ENCODE peak calls at places on chromosomes 6 and 20, in seven cellular contexts. Z is AG04450, Y is heart right ventricle, L is mesendoderm, C is HepG2, D is sigmoid colon, H is pancreas. G is an unnamed sample.
A peak's percentile ranks its signal among the peaks of the same experiment; 100 is the strongest.

GRCh38 chr6:105402981-105403935 is at the start of gene PREP:
- DNase-seq in Z (peak; percentile 44), Y (peak; percentile 81), L (peak; percentile 89), C (peak; percentile 67), D (peak; percentile 90), H (peak; percentile 94), G (peak; percentile 43)

GRCh38 chr6:38973178-38974057 is 75.2 kb upstream of the GLP1R start:
- DNase-seq in Z (peak; percentile 38), Y (peak; percentile 14), L (peak; percentile 68), C (peak; percentile 72), D (no peak), H (no peak), G (peak; percentile 88)

GRCh38 chr6:154821099-154821498 is 87.9 kb downstream of the SCAF8 start:
- DNase-seq in Z (no peak), Y (no peak), L (no peak), C (no peak), D (no peak), H (no peak), G (no peak)

GRCh38 chr20:50595988-50596693 is 86.0 kb downstream of the PTPN1 start:
- DNase-seq in Z (no peak), Y (no peak), L (peak; percentile 40), C (no peak), D (no peak), H (no peak), G (no peak)

GRCh38 chr6:90493332-90493731 is 93.5 kb downstream of the MAP3K7 start:
- DNase-seq in Z (no peak), Y (no peak), L (no peak), C (no peak), D (no peak), H (no peak), G (no peak)

GRCh38 chr20:55014766-55015165 is 539.4 kb downstream of the DOK5 start:
- DNase-seq in Z (no peak), Y (no peak), L (no peak), C (no peak), D (no peak), H (no peak), G (no peak)

GRCh38 chr6:73610444-73611275 is 43.1 kb downstream of the SLC17A5 start:
- DNase-seq in Z (no peak), Y (no peak), L (peak; percentile 30), C (peak; percentile 52), D (no peak), H (no peak), G (no peak)

GRCh38 chr6:34556031-34556471 is at the start of gene SPDEF:
- DNase-seq in Z (no peak), Y (no peak), L (no peak), C (peak; percentile 22), D (no peak), H (no peak), G (peak; percentile 22)

GRCh38 chr6:166588691-166589333 is 2.3 kb upstream of the RAMACL start:
- DNase-seq in Z (peak; percentile 33), Y (no peak), L (no peak), C (no peak), D (no peak), H (no peak), G (no peak)

DNA sequence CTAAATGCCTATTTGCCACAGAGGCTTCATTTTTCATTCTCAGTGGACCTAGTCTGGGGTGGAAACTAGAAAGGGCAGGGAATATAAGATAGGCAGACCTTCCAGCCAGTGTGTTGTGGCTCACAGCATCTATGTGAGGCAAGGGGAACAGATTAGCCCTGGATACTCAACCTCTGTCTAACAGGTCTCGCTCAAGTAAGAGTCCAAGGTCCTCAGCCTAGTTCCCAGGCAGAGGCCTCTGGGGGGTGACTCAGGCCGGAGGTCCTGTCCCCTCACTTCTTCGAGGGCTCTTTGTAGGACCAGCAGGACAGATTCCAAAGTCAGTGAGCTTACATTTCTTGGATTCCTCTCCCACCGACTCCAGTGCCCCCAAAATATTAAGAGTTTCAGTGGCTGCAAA is 106.6 kb downstream of the ZMYND8 start:
- DNase-seq in Z (no peak), Y (no peak), L (no peak), C (peak; percentile 51), D (no peak), H (no peak), G (no peak)
- H3K27ac ChIP-seq in Z (no peak overlapping the region), Y (no peak overlapping the region), L (no peak overlapping the region), C (peak overlapping the region; percentile 30), D (no peak overlapping the region), H (no peak overlapping the region), G (no peak overlapping the region)

GRCh38 chr6:36821581-36822335 is 17.5 kb downstream of the CPNE5 start:
- DNase-seq in Z (no peak), Y (no peak), L (no peak), C (no peak), D (no peak), H (no peak), G (no peak)

GRCh38 chr6:36823421-36824096 is 15.7 kb downstream of the CPNE5 start:
- DNase-seq in Z (no peak), Y (no peak), L (no peak), C (no peak), D (no peak), H (no peak), G (no peak)

GRCh38 chr6:36822506-36823269 is 16.6 kb downstream of the CPNE5 start:
- DNase-seq in Z (no peak), Y (peak; percentile 73), L (no peak), C (no peak), D (no peak), H (no peak), G (no peak)

GRCh38 chr6:36818741-36819140 is 20.5 kb downstream of the CPNE5 start:
- DNase-seq in Z (no peak), Y (no peak), L (no peak), C (no peak), D (no peak), H (no peak), G (no peak)

GRCh38 chr6:36820700-36821580 is 18.3 kb downstream of the CPNE5 start:
- DNase-seq in Z (peak; percentile 21), Y (peak; percentile 66), L (peak; percentile 78), C (no peak), D (no peak), H (no peak), G (no peak)
- H3K27ac ChIP-seq in Z (peak overlapping the region; percentile 40), Y (peak overlapping the region; percentile 80), L (no peak overlapping the region), C (no peak overlapping the region), D (no peak overlapping the region), H (no peak overlapping the region), G (peak overlapping the region; percentile 64)

GRCh38 chr6:145091102-145091826 is 644.1 kb downstream of the EPM2A start:
- DNase-seq in Z (no peak), Y (no peak), L (no peak), C (peak; percentile 53), D (no peak), H (no peak), G (no peak)

GRCh38 chr6:145092554-145092953 is 642.8 kb downstream of the EPM2A start:
- DNase-seq in Z (no peak), Y (no peak), L (no peak), C (no peak), D (no peak), H (no peak), G (no peak)

GRCh38 chr6:145096846-145097245 is 638.5 kb downstream of the EPM2A start:
- DNase-seq in Z (no peak), Y (no peak), L (no peak), C (no peak), D (no peak), H (no peak), G (peak; percentile 73)

GRCh38 chr6:145091827-145092164 is 643.5 kb downstream of the EPM2A start:
- DNase-seq in Z (no peak), Y (no peak), L (no peak), C (no peak), D (no peak), H (no peak), G (no peak)

DNA sequence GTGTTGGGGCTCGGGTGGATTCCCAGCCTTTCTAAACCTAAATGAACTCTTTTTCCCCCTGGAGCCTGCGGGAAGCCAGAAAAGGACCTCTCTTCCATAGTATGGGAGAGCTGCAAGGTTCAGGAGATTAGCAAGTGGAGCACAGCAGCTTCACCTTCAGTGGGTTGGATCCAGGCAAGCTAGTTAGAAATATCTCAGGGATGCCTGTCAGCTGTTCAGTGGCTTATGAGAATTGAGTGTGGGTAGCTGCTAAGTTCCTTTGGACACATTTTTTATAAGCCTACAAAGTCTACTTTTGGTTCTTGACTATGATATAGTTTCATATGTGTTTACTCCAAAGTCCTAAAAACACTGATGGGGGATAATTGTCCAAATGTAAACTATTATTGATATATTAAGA is 642.1 kb downstream of the EPM2A start:
- DNase-seq in Z (no peak), Y (no peak), L (no peak), C (no peak), D (no peak), H (no peak), G (no peak)
- H3K27ac ChIP-seq in Z (no peak overlapping the region), Y (no peak overlapping the region), L (no peak overlapping the region), C (no peak overlapping the region), D (no peak overlapping the region), H (no peak overlapping the region), G (no peak overlapping the region)

GRCh38 chr20:22720206-22720605 is 135.8 kb upstream of the FOXA2 start:
- DNase-seq in Z (no peak), Y (no peak), L (no peak), C (no peak), D (no peak), H (no peak), G (no peak)

GRCh38 chr20:22716824-22717351 is 132.5 kb upstream of the FOXA2 start:
- DNase-seq in Z (no peak), Y (no peak), L (no peak), C (no peak), D (no peak), H (no peak), G (no peak)

GRCh38 chr20:22717466-22717865 is 133.1 kb upstream of the FOXA2 start:
- DNase-seq in Z (no peak), Y (peak; percentile 43), L (peak; percentile 10), C (no peak), D (no peak), H (no peak), G (no peak)

GRCh38 chr20:22722840-22723239 is 138.5 kb upstream of the FOXA2 start:
- DNase-seq in Z (no peak), Y (no peak), L (no peak), C (no peak), D (no peak), H (no peak), G (no peak)

DNA sequence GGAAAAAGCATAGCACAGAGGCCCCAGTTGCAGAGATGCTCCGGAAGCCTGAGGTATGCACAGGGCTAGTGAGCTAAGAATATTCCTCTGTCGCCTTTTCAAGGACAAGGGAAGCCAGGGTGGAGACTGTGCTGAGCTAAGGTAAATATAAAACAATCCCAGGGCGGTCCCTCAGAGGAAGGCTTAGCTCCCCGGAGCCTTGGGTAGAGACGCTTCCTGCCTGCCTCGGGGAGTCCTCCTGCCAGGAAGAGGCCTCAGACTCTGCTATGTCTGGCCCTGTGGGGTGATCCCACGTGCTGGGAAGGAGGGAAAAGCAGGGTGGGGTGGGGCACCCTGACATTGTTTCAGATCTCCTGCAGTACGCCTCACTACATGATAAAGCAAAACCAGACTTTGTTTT is 134.9 kb upstream of the FOXA2 start:
- DNase-seq in Z (no peak), Y (peak; percentile 54), L (peak; percentile 14), C (no peak), D (no peak), H (no peak), G (no peak)
- H3K27ac ChIP-seq in Z (no peak overlapping the region), Y (no peak overlapping the region), L (no peak overlapping the region), C (no peak overlapping the region), D (no peak overlapping the region), H (no peak overlapping the region), G (no peak overlapping the region)

GRCh38 chr6:138522611-138523010 is 23.3 kb upstream of the NHSL1 start:
- DNase-seq in Z (no peak), Y (no peak), L (no peak), C (no peak), D (no peak), H (no peak), G (no peak)
- H3K27ac ChIP-seq in Z (no peak overlapping the region), Y (no peak overlapping the region), L (no peak overlapping the region), C (no peak overlapping the region), D (peak overlapping the region; percentile 3), H (no peak overlapping the region), G (no peak overlapping the region)

GRCh38 chr20:46377532-46377931 is 28.9 kb downstream of the ELMO2 start:
- DNase-seq in Z (no peak), Y (no peak), L (no peak), C (no peak), D (no peak), H (no peak), G (peak; percentile 55)
- H3K27ac ChIP-seq in Z (no peak overlapping the region), Y (no peak overlapping the region), L (no peak overlapping the region), C (no peak overlapping the region), D (no peak overlapping the region), H (no peak overlapping the region), G (peak overlapping the region; percentile 11)

G was measured in epithelial cell of prostate.